ENCODE peak calls at places on chromosomes 2 and 18, in seven cellular contexts. One of them, this sample, is unnamed.

GRCh38 chr2:43676322-43677050 is at the start of gene C1GALT1C1L:
- DNase-seq in HepG2: peak; percentile 22
- DNase-seq in SK-N-SH: peak; percentile 93
- DNase-seq in K562: peak; percentile 69
- DNase-seq in H1: no peak
- DNase-seq in GM12891: peak; percentile 8
- DNase-seq in GM12878: no peak
- DNase-seq in this sample: no peak

GRCh38 chr2:65630643-65631042 is 198.2 kb upstream of the SPRED2 start:
- DNase-seq in HepG2: no peak
- DNase-seq in SK-N-SH: no peak
- DNase-seq in K562: peak; percentile 14
- DNase-seq in H1: no peak
- DNase-seq in GM12891: no peak
- DNase-seq in GM12878: no peak
- DNase-seq in this sample: no peak

GRCh38 chr2:213627835-213628234 is 343.6 kb downstream of the SPAG16 start:
- DNase-seq in HepG2: no peak
- DNase-seq in SK-N-SH: no peak
- DNase-seq in K562: no peak
- DNase-seq in H1: no peak
- DNase-seq in GM12891: no peak
- DNase-seq in GM12878: peak; percentile 7
- DNase-seq in this sample: no peak

GRCh38 chr18:47992903-47993302 is 62.4 kb upstream of the SMAD2 start:
- DNase-seq in HepG2: no peak
- DNase-seq in SK-N-SH: no peak
- DNase-seq in K562: no peak
- DNase-seq in H1: no peak
- DNase-seq in GM12891: no peak
- DNase-seq in GM12878: no peak
- DNase-seq in this sample: no peak

GRCh38 chr2:238042849-238043584 is 17.8 kb upstream of the SCLY start:
- DNase-seq in HepG2: no peak
- DNase-seq in SK-N-SH: no peak
- DNase-seq in K562: no peak
- DNase-seq in H1: no peak
- DNase-seq in GM12891: no peak
- DNase-seq in GM12878: no peak
- DNase-seq in this sample: no peak

GRCh38 chr2:54610700-54611099 is 112.8 kb upstream of the EML6 start:
- DNase-seq in HepG2: no peak
- DNase-seq in SK-N-SH: no peak
- DNase-seq in K562: no peak
- DNase-seq in H1: no peak
- DNase-seq in GM12891: no peak
- DNase-seq in GM12878: no peak
- DNase-seq in this sample: no peak

GRCh38 chr2:101401316-101401660 is 14.0 kb upstream of the CREG2 start:
- DNase-seq in HepG2: no peak
- DNase-seq in SK-N-SH: no peak
- DNase-seq in K562: no peak
- DNase-seq in H1: no peak
- DNase-seq in GM12891: no peak
- DNase-seq in GM12878: no peak
- DNase-seq in this sample: no peak

GRCh38 chr2:128738446-128739110 is 419.9 kb upstream of the HS6ST1 start:
- DNase-seq in HepG2: no peak
- DNase-seq in SK-N-SH: no peak
- DNase-seq in K562: no peak
- DNase-seq in H1: no peak
- DNase-seq in GM12891: no peak
- DNase-seq in GM12878: no peak
- DNase-seq in this sample: no peak

GRCh38 chr2:10750610-10751009 is 29.2 kb downstream of the ATP6V1C2 start:
- DNase-seq in HepG2: no peak
- DNase-seq in SK-N-SH: no peak
- DNase-seq in K562: no peak
- DNase-seq in H1: no peak
- DNase-seq in GM12891: no peak
- DNase-seq in GM12878: no peak
- DNase-seq in this sample: no peak

GRCh38 chr2:237262838-237263771 is 150.9 kb downstream of the COL6A3 start:
- DNase-seq in HepG2: no peak
- DNase-seq in SK-N-SH: no peak
- DNase-seq in K562: no peak
- DNase-seq in H1: no peak
- DNase-seq in GM12891: no peak
- DNase-seq in GM12878: no peak
- DNase-seq in this sample: no peak

GRCh38 chr2:152920846-152921245 is 202.4 kb downstream of the ARL6IP6 start:
- DNase-seq in HepG2: no peak
- DNase-seq in SK-N-SH: no peak
- DNase-seq in K562: no peak
- DNase-seq in H1: no peak
- DNase-seq in GM12891: no peak
- DNase-seq in GM12878: no peak
- DNase-seq in this sample: no peak

GRCh38 chr2:44126106-44126797 is 42.4 kb upstream of the PPM1B start:
- DNase-seq in HepG2: no peak
- DNase-seq in SK-N-SH: no peak
- DNase-seq in K562: no peak
- DNase-seq in H1: no peak
- DNase-seq in GM12891: no peak
- DNase-seq in GM12878: no peak
- DNase-seq in this sample: no peak

GRCh38 chr2:84631047-84631446 is 114.7 kb downstream of the DNAH6 start:
- DNase-seq in HepG2: peak; percentile 48
- DNase-seq in SK-N-SH: peak; percentile 36
- DNase-seq in K562: peak; percentile 29
- DNase-seq in H1: no peak
- DNase-seq in GM12891: peak; percentile 2
- DNase-seq in GM12878: no peak
- DNase-seq in this sample: no peak

GRCh38 chr2:14220101-14220500 is 412.4 kb upstream of the LRATD1 start:
- DNase-seq in HepG2: no peak
- DNase-seq in SK-N-SH: no peak
- DNase-seq in K562: no peak
- DNase-seq in H1: no peak
- DNase-seq in GM12891: no peak
- DNase-seq in GM12878: no peak
- DNase-seq in this sample: no peak

GRCh38 chr2:219172231-219173154 is 2.7 kb upstream of the SLC23A3 start:
- DNase-seq in HepG2: no peak
- DNase-seq in SK-N-SH: no peak
- DNase-seq in K562: no peak
- DNase-seq in H1: no peak
- DNase-seq in GM12891: no peak
- DNase-seq in GM12878: no peak
- DNase-seq in this sample: no peak

GRCh38 chr2:72111061-72111460 is 36.6 kb downstream of the CYP26B1 start:
- DNase-seq in HepG2: no peak
- DNase-seq in SK-N-SH: no peak
- DNase-seq in K562: no peak
- DNase-seq in H1: peak; percentile 14
- DNase-seq in GM12891: no peak
- DNase-seq in GM12878: no peak
- DNase-seq in this sample: no peak

GRCh38 chr2:72112421-72112820 is 35.2 kb downstream of the CYP26B1 start:
- DNase-seq in HepG2: no peak
- DNase-seq in SK-N-SH: no peak
- DNase-seq in K562: peak; percentile 14
- DNase-seq in H1: peak; percentile 23
- DNase-seq in GM12891: no peak
- DNase-seq in GM12878: no peak
- DNase-seq in this sample: no peak

GRCh38 chr2:72108121-72108520 is 39.5 kb downstream of the CYP26B1 start:
- DNase-seq in HepG2: no peak
- DNase-seq in SK-N-SH: no peak
- DNase-seq in K562: no peak
- DNase-seq in H1: no peak
- DNase-seq in GM12891: no peak
- DNase-seq in GM12878: no peak
- DNase-seq in this sample: no peak

GRCh38 chr2:72109291-72109690 is 38.4 kb downstream of the CYP26B1 start:
- DNase-seq in HepG2: no peak
- DNase-seq in SK-N-SH: no peak
- DNase-seq in K562: no peak
- DNase-seq in H1: no peak
- DNase-seq in GM12891: no peak
- DNase-seq in GM12878: no peak
- DNase-seq in this sample: no peak

GRCh38 chr2:72109904-72110303 is 37.8 kb downstream of the CYP26B1 start:
- DNase-seq in HepG2: no peak
- DNase-seq in SK-N-SH: no peak
- DNase-seq in K562: no peak
- DNase-seq in H1: peak; percentile 14
- DNase-seq in GM12891: no peak
- DNase-seq in GM12878: no peak
- DNase-seq in this sample: no peak
- TF ChIP-seq POLR2AphosphoS5 in HepG2: no peak
- TF ChIP-seq POLR2AphosphoS5 in SK-N-SH: no peak
- TF ChIP-seq POLR2AphosphoS5 in K562: no peak
- TF ChIP-seq POLR2AphosphoS5 in H1: no peak
- TF ChIP-seq POLR2AphosphoS5 in GM12891: no peak
- TF ChIP-seq POLR2AphosphoS5 in GM12878: no peak
- TF ChIP-seq POLR2AphosphoS5 in this sample: no peak

DNA sequence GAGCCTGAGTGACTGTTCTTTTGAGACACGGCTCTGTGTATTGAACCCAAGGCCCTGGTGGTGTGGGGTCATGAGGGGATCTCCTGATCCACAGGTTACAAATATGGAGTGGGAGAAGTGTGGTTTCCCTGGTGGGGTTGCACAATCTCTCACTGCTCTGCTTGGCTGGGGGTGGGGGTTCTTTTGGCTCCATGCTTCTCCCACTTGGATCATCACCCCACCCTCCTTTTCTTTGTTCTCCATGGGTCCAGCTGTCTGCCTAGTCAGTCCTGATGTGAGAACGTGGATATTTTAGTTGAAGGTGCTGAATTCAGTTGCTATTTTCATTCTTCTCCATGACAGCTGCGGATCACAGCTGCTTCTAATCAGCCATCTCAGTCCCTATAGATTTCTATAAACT is 37.9 kb downstream of the AGPS start:
- DNase-seq in HepG2: no peak
- DNase-seq in SK-N-SH: no peak
- DNase-seq in K562: no peak
- DNase-seq in H1: no peak
- DNase-seq in GM12891: no peak
- DNase-seq in GM12878: no peak
- DNase-seq in this sample: no peak
- TF ChIP-seq TAF1 in HepG2: no peak
- TF ChIP-seq TAF1 in SK-N-SH: no peak
- TF ChIP-seq TAF1 in K562: no peak
- TF ChIP-seq TAF1 in H1: no peak
- TF ChIP-seq TAF1 in GM12891: no peak
- TF ChIP-seq TAF1 in GM12878: no peak
- TF ChIP-seq TAF1 in this sample: no peak

GRCh38 chr2:28676153-28676835 is 75.3 kb upstream of the PPP1CB start:
- DNase-seq in HepG2: no peak
- DNase-seq in SK-N-SH: no peak
- DNase-seq in K562: no peak
- DNase-seq in H1: no peak
- DNase-seq in GM12891: no peak
- DNase-seq in GM12878: no peak
- DNase-seq in this sample: no peak

GRCh38 chr2:28678944-28679343 is 72.7 kb upstream of the PPP1CB start:
- DNase-seq in HepG2: no peak
- DNase-seq in SK-N-SH: no peak
- DNase-seq in K562: no peak
- DNase-seq in H1: no peak
- DNase-seq in GM12891: no peak
- DNase-seq in GM12878: no peak
- DNase-seq in this sample: no peak

GRCh38 chr2:28681216-28681981 is 70.2 kb upstream of the PPP1CB start:
- DNase-seq in HepG2: no peak
- DNase-seq in SK-N-SH: no peak
- DNase-seq in K562: no peak
- DNase-seq in H1: no peak
- DNase-seq in GM12891: peak; percentile 58
- DNase-seq in GM12878: peak; percentile 62
- DNase-seq in this sample: peak; percentile 65

GRCh38 chr2:28680657-28681056 is 71.0 kb upstream of the PPP1CB start:
- DNase-seq in HepG2: no peak
- DNase-seq in SK-N-SH: no peak
- DNase-seq in K562: no peak
- DNase-seq in H1: no peak
- DNase-seq in GM12891: no peak
- DNase-seq in GM12878: no peak
- DNase-seq in this sample: no peak

DNA sequence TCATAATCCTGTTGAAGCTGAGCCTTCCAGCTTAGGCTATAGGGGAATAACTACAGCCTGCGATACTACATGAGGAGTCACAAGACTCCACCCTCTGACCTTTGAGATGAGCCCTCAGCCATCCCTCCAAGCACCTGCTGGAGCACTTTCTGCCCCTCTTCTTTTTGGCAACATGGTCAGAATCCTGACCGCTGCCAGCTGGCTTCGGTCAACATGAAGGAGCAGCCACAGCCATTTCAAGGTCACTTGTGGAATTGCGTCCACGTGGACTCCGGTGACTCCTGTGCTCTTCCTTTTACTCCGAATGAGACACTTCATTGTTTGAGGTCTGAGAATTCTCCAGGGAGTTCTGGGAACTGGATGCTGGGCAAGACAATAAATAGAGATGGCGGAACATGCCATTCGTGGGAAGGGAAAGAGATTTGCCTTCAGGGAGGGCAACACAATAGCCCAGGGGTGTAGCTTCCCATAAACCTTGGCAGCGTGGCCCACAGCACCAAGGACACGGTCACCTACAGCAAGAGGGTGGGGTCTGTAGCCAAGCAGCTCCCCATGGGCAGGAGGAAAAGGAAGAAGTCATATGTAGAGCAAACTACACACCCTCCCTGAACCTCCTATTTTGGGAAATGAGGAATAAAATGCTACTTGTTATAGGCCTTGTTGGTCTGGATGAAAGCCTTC is 73.3 kb upstream of the PPP1CB start:
- DNase-seq in HepG2: no peak
- DNase-seq in SK-N-SH: no peak
- DNase-seq in K562: no peak
- DNase-seq in H1: no peak
- DNase-seq in GM12891: no peak
- DNase-seq in GM12878: no peak
- DNase-seq in this sample: no peak
- TF ChIP-seq POLR2AphosphoS5 in HepG2: no peak
- TF ChIP-seq POLR2AphosphoS5 in SK-N-SH: no peak
- TF ChIP-seq POLR2AphosphoS5 in K562: no peak
- TF ChIP-seq POLR2AphosphoS5 in H1: no peak
- TF ChIP-seq POLR2AphosphoS5 in GM12891: no peak
- TF ChIP-seq POLR2AphosphoS5 in GM12878: no peak
- TF ChIP-seq POLR2AphosphoS5 in this sample: no peak

DNA sequence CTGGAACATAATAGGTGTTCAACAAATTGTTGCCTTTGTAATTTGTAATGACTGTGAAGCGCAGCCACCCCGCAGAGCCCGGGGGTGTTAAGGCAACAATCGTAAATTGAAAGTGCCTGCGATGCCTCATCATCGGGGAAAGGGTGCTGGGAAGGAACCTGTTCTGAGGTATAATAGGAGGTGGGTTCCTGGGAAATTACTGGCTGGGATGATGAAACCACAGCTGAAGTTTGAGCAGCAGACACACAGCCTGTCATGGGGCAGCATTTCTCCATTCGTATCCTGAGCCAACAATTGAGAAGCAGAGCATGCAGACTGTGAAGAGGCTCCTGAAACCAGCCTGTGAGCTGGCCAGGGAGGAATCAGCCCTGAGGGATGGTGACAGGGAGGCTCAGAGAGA is 404.0 kb upstream of the MYT1L start:
- DNase-seq in HepG2: no peak
- DNase-seq in SK-N-SH: peak; percentile 67
- DNase-seq in K562: no peak
- DNase-seq in H1: no peak
- DNase-seq in GM12891: no peak
- DNase-seq in GM12878: no peak
- DNase-seq in this sample: no peak
- TF ChIP-seq TAF1 in HepG2: no peak
- TF ChIP-seq TAF1 in SK-N-SH: no peak
- TF ChIP-seq TAF1 in K562: no peak
- TF ChIP-seq TAF1 in H1: no peak
- TF ChIP-seq TAF1 in GM12891: no peak
- TF ChIP-seq TAF1 in GM12878: no peak
- TF ChIP-seq TAF1 in this sample: no peak

This sample was measured in GM12892.